ENCODE peak calls at places on chromosomes 1 and 21, in ten cellular contexts. U, X, N, A, E, V, I, M, R and B are unnamed samples.

GRCh38 chr1:230747139-230747730 is at the start of gene CAPN9:
- DNase-seq in X (no peak), E (no peak), N (no peak), I (no peak), M (no peak), V (no peak), R (peak), U (peak), A (no peak), B (no peak)

GRCh38 chr1:157798211-157798610 is 21.3 kb upstream of the FCRL2 start:
- DNase-seq in M (peak), V (no peak), I (no peak), R (no peak), E (peak), U (no peak), X (no peak), N (no peak), A (no peak), B (no peak)

GRCh38 chr1:101465941-101466340 is 229.1 kb downstream of the S1PR1 start:
- DNase-seq in X (no peak), M (no peak), I (no peak), R (no peak), U (no peak), N (no peak), E (no peak), A (no peak), V (no peak), B (no peak)

GRCh38 chr1:8945568-8945967 is at the start of gene CA6:
- DNase-seq in X (no peak), A (no peak), R (no peak), I (no peak), U (no peak), N (no peak), E (no peak), M (no peak), V (no peak), B (no peak)

GRCh38 chr1:8025061-8025670 is 943 bp downstream of the ERRFI1 start:
- DNase-seq in R (no peak), A (no peak), M (no peak), U (no peak), E (peak), I (no peak), N (no peak), V (no peak), X (no peak), B (peak)

GRCh38 chr1:66207484-66207883 is 326.5 kb upstream of the SGIP1 start:
- DNase-seq in N (no peak), A (no peak), U (no peak), V (no peak), M (peak), X (no peak), R (no peak), E (peak), I (no peak), B (no peak)

GRCh38 chr1:223844962-223845809 is 561 bp downstream of the TP53BP2 start:
- DNase-seq in M (peak), V (peak), I (peak), R (peak), N (peak), X (peak), U (peak), A (no peak), E (peak), B (no peak)

GRCh38 chr1:169144941-169145626 is 38.6 kb downstream of the ATP1B1 start:
- DNase-seq in N (no peak), M (no peak), V (no peak), I (no peak), U (no peak), E (no peak), R (no peak), X (no peak), A (no peak), B (no peak)

GRCh38 chr21:29243188-29243587 is 55.5 kb upstream of the BACH1 start:
- DNase-seq in N (no peak), R (no peak), E (no peak), V (no peak), X (no peak), I (no peak), U (no peak), A (no peak), M (no peak), B (no peak)

GRCh38 chr1:41802532-41803501 is 115.9 kb downstream of the HIVEP3 start:
- DNase-seq in U (no peak), M (no peak), V (peak), N (peak), E (no peak), I (no peak), A (no peak), R (peak), X (peak), B (no peak)

GRCh38 chr1:174079796-174080195 is 57.6 kb upstream of the RC3H1 start:
- DNase-seq in E (no peak), U (no peak), N (no peak), V (no peak), M (no peak), A (no peak), I (no peak), R (no peak), X (no peak), B (no peak)

GRCh38 chr1:60867782-60868181 is 214.6 kb upstream of the NFIA start:
- DNase-seq in E (peak), R (peak), A (no peak), X (no peak), U (no peak), N (no peak), M (no peak), I (no peak), V (no peak), B (no peak)

GRCh38 chr21:44969066-44969649 is 29.3 kb downstream of the SLX9 start:
- DNase-seq in N (no peak), U (no peak), M (no peak), E (no peak), X (no peak), I (no peak), V (no peak), R (no peak), A (no peak), B (no peak)

GRCh38 chr1:192153276-192153675 is 5.0 kb upstream of the RGS18 start:
- DNase-seq in I (no peak), A (no peak), E (peak), X (no peak), M (peak), N (no peak), V (no peak), R (no peak), U (no peak), B (no peak)

GRCh38 chr21:31410763-31411278 is 66.8 kb upstream of the TIAM1 start:
- DNase-seq in E (no peak), V (no peak), N (no peak), R (no peak), X (no peak), M (no peak), I (no peak), U (no peak), A (no peak), B (no peak)